ENCODE peak calls at places on chromosomes 13 and 19, in four cellular contexts. One of them, this sample, is unnamed.

GRCh38 chr13:22357132-22357531 is 686.3 kb downstream of the FGF9 start:
- DNase-seq in dorsolateral prefrontal cortex: no peak
- DNase-seq in thoracic aorta: no peak
- DNase-seq in right atrium auricular region: no peak
- DNase-seq in this sample: no peak

GRCh38 chr13:39682310-39682709 is 26.8 kb downstream of the COG6 start:
- DNase-seq in dorsolateral prefrontal cortex: no peak
- DNase-seq in thoracic aorta: no peak
- DNase-seq in right atrium auricular region: no peak
- DNase-seq in this sample: no peak

GRCh38 chr13:59543418-59543817 is 620.3 kb downstream of the DIAPH3 start:
- DNase-seq in dorsolateral prefrontal cortex: no peak
- DNase-seq in thoracic aorta: no peak
- DNase-seq in right atrium auricular region: no peak
- DNase-seq in this sample: no peak

GRCh38 chr19:9847087-9847671 is 12.1 kb downstream of the PIN1 start:
- DNase-seq in dorsolateral prefrontal cortex: peak
- DNase-seq in thoracic aorta: peak
- DNase-seq in right atrium auricular region: peak
- DNase-seq in this sample: peak

GRCh38 chr19:5851302-5851701 is at the start of gene FUT3:
- DNase-seq in dorsolateral prefrontal cortex: no peak
- DNase-seq in thoracic aorta: no peak
- DNase-seq in right atrium auricular region: no peak
- DNase-seq in this sample: no peak

GRCh38 chr13:95403349-95404140 is 102.3 kb upstream of the ABCC4 start:
- DNase-seq in dorsolateral prefrontal cortex: no peak
- DNase-seq in thoracic aorta: no peak
- DNase-seq in right atrium auricular region: no peak
- DNase-seq in this sample: no peak

GRCh38 chr19:33755314-33756020 is 41.2 kb upstream of the KCTD15 start:
- DNase-seq in dorsolateral prefrontal cortex: no peak
- DNase-seq in thoracic aorta: no peak
- DNase-seq in right atrium auricular region: no peak
- DNase-seq in this sample: no peak

GRCh38 chr13:39930544-39931444 is 275.3 kb downstream of the COG6 start:
- DNase-seq in dorsolateral prefrontal cortex: no peak
- DNase-seq in thoracic aorta: no peak
- DNase-seq in right atrium auricular region: no peak
- DNase-seq in this sample: no peak

GRCh38 chr13:44796597-44797517 is 192.4 kb downstream of the NUFIP1 start:
- DNase-seq in dorsolateral prefrontal cortex: no peak
- DNase-seq in thoracic aorta: no peak
- DNase-seq in right atrium auricular region: no peak
- DNase-seq in this sample: no peak

GRCh38 chr13:113147206-113147605 is 11.2 kb upstream of the PROZ start:
- DNase-seq in dorsolateral prefrontal cortex: no peak
- DNase-seq in thoracic aorta: no peak
- DNase-seq in right atrium auricular region: peak
- DNase-seq in this sample: no peak

GRCh38 chr19:19602136-19602712 is 16.3 kb downstream of the PBX4 start:
- DNase-seq in dorsolateral prefrontal cortex: no peak
- DNase-seq in thoracic aorta: no peak
- DNase-seq in right atrium auricular region: no peak
- DNase-seq in this sample: no peak

GRCh38 chr13:95438297-95438696 is 114.2 kb upstream of the CLDN10 start:
- DNase-seq in dorsolateral prefrontal cortex: no peak
- DNase-seq in thoracic aorta: no peak
- DNase-seq in right atrium auricular region: no peak
- DNase-seq in this sample: no peak

GRCh38 chr13:48123827-48124226 is 28.9 kb upstream of the MED4 start:
- DNase-seq in dorsolateral prefrontal cortex: no peak
- DNase-seq in thoracic aorta: no peak
- DNase-seq in right atrium auricular region: no peak
- DNase-seq in this sample: no peak

GRCh38 chr13:93670858-93671257 is 444.3 kb downstream of the GPC6 start:
- DNase-seq in dorsolateral prefrontal cortex: no peak
- DNase-seq in thoracic aorta: no peak
- DNase-seq in right atrium auricular region: no peak
- DNase-seq in this sample: no peak

GRCh38 chr13:114078501-114079451 is 53.6 kb downstream of the RASA3 start:
- DNase-seq in dorsolateral prefrontal cortex: no peak
- DNase-seq in thoracic aorta: no peak
- DNase-seq in right atrium auricular region: peak
- DNase-seq in this sample: no peak

GRCh38 chr13:98350746-98351330 is 173.8 kb upstream of the RNF113B start:
- DNase-seq in dorsolateral prefrontal cortex: no peak
- DNase-seq in thoracic aorta: no peak
- DNase-seq in right atrium auricular region: no peak
- DNase-seq in this sample: no peak

GRCh38 chr19:18167975-18168645 is 5.5 kb upstream of the IFI30 start:
- DNase-seq in dorsolateral prefrontal cortex: no peak
- DNase-seq in thoracic aorta: no peak
- DNase-seq in right atrium auricular region: no peak
- DNase-seq in this sample: no peak

GRCh38 chr13:61664821-61665705 is 249.4 kb upstream of the PCDH20 start:
- DNase-seq in dorsolateral prefrontal cortex: no peak
- DNase-seq in thoracic aorta: no peak
- DNase-seq in right atrium auricular region: no peak
- DNase-seq in this sample: no peak

GRCh38 chr13:77177646-77178045 is 149.2 kb downstream of the MYCBP2 start:
- DNase-seq in dorsolateral prefrontal cortex: no peak
- DNase-seq in thoracic aorta: no peak
- DNase-seq in right atrium auricular region: no peak
- DNase-seq in this sample: no peak

GRCh38 chr13:90443268-90443667 is 904.2 kb upstream of the MIR17HG start:
- DNase-seq in dorsolateral prefrontal cortex: no peak
- DNase-seq in thoracic aorta: no peak
- DNase-seq in right atrium auricular region: no peak
- DNase-seq in this sample: no peak

GRCh38 chr13:109331898-109332297 is 454.5 kb downstream of the IRS2 start:
- DNase-seq in dorsolateral prefrontal cortex: no peak
- DNase-seq in thoracic aorta: no peak
- DNase-seq in right atrium auricular region: no peak
- DNase-seq in this sample: no peak

DNA sequence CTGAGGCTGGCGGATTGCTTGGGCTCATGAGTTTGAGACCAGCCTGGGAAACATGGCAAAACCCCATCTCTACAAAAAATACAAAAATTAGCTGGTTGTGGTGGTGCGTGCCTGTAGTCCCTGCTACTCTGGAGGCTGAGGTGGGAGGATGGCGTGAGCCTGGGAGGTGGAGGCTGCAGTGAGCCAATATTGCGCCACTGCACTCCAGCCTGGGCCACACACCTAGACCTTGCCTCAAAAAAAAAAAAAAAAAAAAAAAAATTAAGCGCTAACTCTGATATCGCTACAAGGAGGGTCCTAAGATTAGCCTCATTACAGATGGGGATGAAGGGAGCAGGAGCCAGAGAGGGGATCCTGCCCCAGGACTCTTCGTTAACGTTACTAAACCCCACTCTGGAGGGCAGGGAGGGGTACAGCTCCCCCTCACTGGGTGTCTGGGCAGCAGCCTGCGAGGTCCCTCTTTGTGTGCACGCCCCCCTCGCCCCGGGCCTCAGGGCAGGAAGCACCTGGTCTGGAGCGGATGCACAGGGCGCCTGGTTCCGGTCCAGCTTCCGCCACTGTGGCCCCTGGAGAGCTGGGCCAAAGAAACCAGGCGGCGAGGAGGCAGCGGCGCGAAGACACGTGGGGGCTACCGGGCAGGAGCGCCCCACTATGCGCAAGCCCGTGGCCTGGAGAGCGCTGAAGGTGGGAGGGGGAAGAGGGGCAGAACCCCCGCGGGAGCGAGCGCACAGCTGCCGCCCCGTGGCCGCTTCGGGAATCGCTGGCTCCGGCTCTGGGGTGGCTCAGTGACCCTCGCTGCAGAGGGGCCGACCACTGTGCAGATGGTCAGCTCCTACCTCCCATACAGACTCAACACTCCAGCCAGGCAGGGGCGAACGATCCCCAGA is 1.5 kb upstream of the LYL1 start:
- DNase-seq in dorsolateral prefrontal cortex: no peak
- DNase-seq in thoracic aorta: no peak
- DNase-seq in right atrium auricular region: peak
- DNase-seq in this sample: peak
- H3K27ac ChIP-seq in dorsolateral prefrontal cortex: peak
- H3K27ac ChIP-seq in thoracic aorta: peak
- H3K27ac ChIP-seq in right atrium auricular region: peak
- H3K27ac ChIP-seq in this sample: peak

DNA sequence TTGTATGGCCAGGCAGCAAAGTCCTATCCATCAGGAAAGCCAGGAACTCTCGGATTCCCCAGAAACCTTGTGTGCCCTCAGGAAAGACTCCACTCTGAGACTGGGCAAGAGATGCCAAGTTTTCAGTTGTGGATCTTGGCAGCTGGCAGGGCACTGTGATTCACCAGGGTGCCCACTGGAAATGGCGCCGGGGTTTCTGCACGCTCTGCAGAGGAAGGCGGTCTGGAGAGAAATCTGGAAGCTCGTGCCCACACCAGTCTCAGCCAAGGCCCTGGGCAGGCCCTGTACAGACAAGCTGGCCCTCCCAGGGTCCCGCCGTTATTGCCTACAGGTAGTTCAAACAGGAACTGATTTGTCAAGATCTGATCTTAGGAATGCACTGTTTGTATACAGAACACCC is 4.9 kb downstream of the NAPA start:
- DNase-seq in dorsolateral prefrontal cortex: peak
- DNase-seq in thoracic aorta: peak
- DNase-seq in right atrium auricular region: no peak
- DNase-seq in this sample: no peak
- H3K27ac ChIP-seq in dorsolateral prefrontal cortex: peak
- H3K27ac ChIP-seq in thoracic aorta: peak
- H3K27ac ChIP-seq in right atrium auricular region: peak
- H3K27ac ChIP-seq in this sample: peak

GRCh38 chr13:73138276-73138950 is 79.6 kb downstream of the KLF5 start:
- DNase-seq in dorsolateral prefrontal cortex: no peak
- DNase-seq in thoracic aorta: no peak
- DNase-seq in right atrium auricular region: no peak
- DNase-seq in this sample: no peak

GRCh38 chr13:73136776-73137175 is 78.0 kb downstream of the KLF5 start:
- DNase-seq in dorsolateral prefrontal cortex: no peak
- DNase-seq in thoracic aorta: no peak
- DNase-seq in right atrium auricular region: no peak
- DNase-seq in this sample: no peak

GRCh38 chr13:73141292-73141771 is 82.5 kb downstream of the KLF5 start:
- DNase-seq in dorsolateral prefrontal cortex: no peak
- DNase-seq in thoracic aorta: no peak
- DNase-seq in right atrium auricular region: no peak
- DNase-seq in this sample: no peak

GRCh38 chr13:73140804-73141203 is 82.0 kb downstream of the KLF5 start:
- DNase-seq in dorsolateral prefrontal cortex: no peak
- DNase-seq in thoracic aorta: no peak
- DNase-seq in right atrium auricular region: no peak
- DNase-seq in this sample: no peak

DNA sequence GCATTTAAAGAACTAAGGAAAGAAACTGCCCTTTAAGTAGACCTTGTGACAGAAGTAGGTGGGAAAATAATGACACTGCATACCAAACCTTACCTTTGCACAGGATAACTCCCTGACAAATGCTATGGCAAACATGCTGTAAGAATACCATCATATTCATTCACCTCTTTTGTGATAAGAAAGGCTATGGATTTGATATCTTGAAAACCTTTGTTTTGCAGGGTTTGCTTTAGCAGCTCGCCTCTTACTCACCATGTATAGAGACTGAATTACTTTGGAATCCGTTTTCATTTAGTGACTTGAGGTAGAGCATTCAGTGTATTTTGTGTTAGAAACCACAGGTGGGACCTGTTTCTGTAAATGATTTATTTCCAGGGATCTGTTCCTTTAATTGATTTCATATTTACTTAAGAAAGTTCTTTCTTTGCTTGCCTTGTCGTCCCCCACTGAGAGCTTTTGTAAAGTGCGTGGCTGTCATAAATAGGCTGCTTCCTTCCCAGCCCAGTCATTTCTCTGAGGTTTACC is 80.2 kb downstream of the KLF5 start:
- DNase-seq in dorsolateral prefrontal cortex: no peak
- DNase-seq in thoracic aorta: no peak
- DNase-seq in right atrium auricular region: no peak
- DNase-seq in this sample: no peak
- H3K27ac ChIP-seq in dorsolateral prefrontal cortex: no peak
- H3K27ac ChIP-seq in thoracic aorta: no peak
- H3K27ac ChIP-seq in right atrium auricular region: no peak
- H3K27ac ChIP-seq in this sample: no peak

GRCh38 chr19:35442091-35442490 is 6.0 kb upstream of the FFAR2 start:
- DNase-seq in dorsolateral prefrontal cortex: no peak
- DNase-seq in thoracic aorta: no peak
- DNase-seq in right atrium auricular region: peak
- DNase-seq in this sample: no peak

GRCh38 chr19:35447870-35448492 is at the start of gene FFAR2:
- DNase-seq in dorsolateral prefrontal cortex: no peak
- DNase-seq in thoracic aorta: no peak
- DNase-seq in right atrium auricular region: no peak
- DNase-seq in this sample: no peak

GRCh38 chr19:35449347-35450043 is 1.4 kb downstream of the FFAR2 start:
- DNase-seq in dorsolateral prefrontal cortex: no peak
- DNase-seq in thoracic aorta: no peak
- DNase-seq in right atrium auricular region: no peak
- DNase-seq in this sample: no peak

GRCh38 chr19:35444735-35445134 is 3.3 kb upstream of the FFAR2 start:
- DNase-seq in dorsolateral prefrontal cortex: no peak
- DNase-seq in thoracic aorta: no peak
- DNase-seq in right atrium auricular region: no peak
- DNase-seq in this sample: no peak

GRCh38 chr19:35446194-35446593 is 1.9 kb upstream of the FFAR2 start:
- DNase-seq in dorsolateral prefrontal cortex: no peak
- DNase-seq in thoracic aorta: no peak
- DNase-seq in right atrium auricular region: no peak
- DNase-seq in this sample: no peak
- H3K27ac ChIP-seq in dorsolateral prefrontal cortex: no peak
- H3K27ac ChIP-seq in thoracic aorta: no peak
- H3K27ac ChIP-seq in right atrium auricular region: no peak
- H3K27ac ChIP-seq in this sample: no peak

GRCh38 chr13:28718186-28718537 is 608 bp downstream of the SLC46A3 start:
- DNase-seq in dorsolateral prefrontal cortex: no peak
- DNase-seq in thoracic aorta: peak
- DNase-seq in right atrium auricular region: no peak
- DNase-seq in this sample: no peak
- H3K27ac ChIP-seq in dorsolateral prefrontal cortex: peak
- H3K27ac ChIP-seq in thoracic aorta: peak
- H3K27ac ChIP-seq in right atrium auricular region: peak
- H3K27ac ChIP-seq in this sample: peak

GRCh38 chr13:50882816-50883215 is 26.8 kb upstream of the RNASEH2B start:
- DNase-seq in dorsolateral prefrontal cortex: no peak
- DNase-seq in thoracic aorta: no peak
- DNase-seq in right atrium auricular region: no peak
- DNase-seq in this sample: no peak
- H3K27ac ChIP-seq in dorsolateral prefrontal cortex: no peak
- H3K27ac ChIP-seq in thoracic aorta: no peak
- H3K27ac ChIP-seq in right atrium auricular region: no peak
- H3K27ac ChIP-seq in this sample: no peak

This sample was measured in caudate nucleus.